ENCODE peak calls at places on chromosomes 1 and 21, in seven cellular contexts. R, P, K, F, B, V and X are unnamed samples. For H3K4me1, the result is how much of the 10 kb centered on the place peaks cover.

GRCh38 chr1:93575586-93576271 is 105.9 kb downstream of the BCAR3 start:
- DNase-seq in P (no peak), B (no peak), V (no peak), K (no peak), F (no peak), R (no peak), X (no peak)

GRCh38 chr1:113811353-113811887 is 856 bp downstream of the RSBN1 start:
- DNase-seq in K (peak), P (no peak), B (no peak), V (peak), F (peak), R (peak), X (no peak)

GRCh38 chr1:200975458-200975857 is 48.1 kb downstream of the KIF21B start:
- DNase-seq in F (no peak), P (no peak), B (no peak), R (no peak), K (no peak), V (no peak), X (no peak)

GRCh38 chr1:119279441-119280415 is 88.9 kb upstream of the HAO2 start:
- DNase-seq in P (no peak), F (no peak), R (no peak), K (no peak), V (no peak), B (no peak), X (no peak)

GRCh38 chr1:93846929-93847810 is 31.8 kb downstream of the DNTTIP2 start:
- DNase-seq in F (peak), V (peak), B (peak), R (peak), P (peak), K (peak), X (peak)

GRCh38 chr1:87915771-87916170 is 587.1 kb downstream of the LMO4 start:
- DNase-seq in B (no peak), R (no peak), F (no peak), K (no peak), V (no peak), P (no peak), X (no peak)

GRCh38 chr1:34166191-34167090 is 1.4 kb upstream of the CSMD2 start:
- DNase-seq in F (no peak), K (no peak), P (peak), B (no peak), R (peak), V (no peak), X (no peak)

GRCh38 chr1:203592156-203592555 is 34.5 kb upstream of the ATP2B4 start:
- DNase-seq in K (no peak), P (no peak), F (peak), R (no peak), B (no peak), V (no peak), X (peak)

GRCh38 chr1:114388432-114389003 is 122.5 kb downstream of the TRIM33 start:
- DNase-seq in P (no peak), R (no peak), K (no peak), B (no peak), V (no peak), F (no peak), X (no peak)

GRCh38 chr1:167221804-167222610 is 1.3 kb downstream of the POU2F1 start:
- DNase-seq in V (peak), K (no peak), B (peak), P (peak), R (peak), F (peak), X (peak)

GRCh38 chr21:8993284-8993942 is 1528.0 kb upstream of the TPTE start:
- DNase-seq in V (no peak), P (no peak), R (no peak), K (no peak), F (no peak), B (no peak), X (no peak)

GRCh38 chr1:171252482-171252881 is 4.2 kb downstream of the FMO1 start:
- DNase-seq in V (no peak), P (no peak), R (no peak), B (no peak), K (no peak), F (no peak), X (no peak)

GRCh38 chr1:66073357-66073756 is 280.7 kb downstream of the PDE4B start:
- DNase-seq in K (no peak), B (no peak), V (no peak), F (no peak), R (no peak), P (no peak), X (no peak)

GRCh38 chr1:6580119-6580587 is 359 bp downstream of the ZBTB48 start:
- DNase-seq in K (no peak), F (no peak), V (no peak), B (no peak), P (peak), R (no peak), X (no peak)

GRCh38 chr1:67586596-67586995 is 98.4 kb upstream of the GADD45A start:
- DNase-seq in B (no peak), R (no peak), V (no peak), P (no peak), F (no peak), K (no peak), X (no peak)

GRCh38 chr1:55527831-55528230 is 312.7 kb upstream of the USP24 start:
- DNase-seq in R (no peak), F (no peak), P (no peak), K (no peak), V (no peak), B (no peak), X (no peak)

GRCh38 chr1:209613351-209614150 is 30.0 kb downstream of the CAMK1G start:
- DNase-seq in R (no peak), F (no peak), B (peak), K (no peak), V (no peak), P (no peak), X (no peak)

GRCh38 chr1:7456683-7457082 is 314.4 kb upstream of the VAMP3 start:
- DNase-seq in K (no peak), R (no peak), F (no peak), V (no peak), B (no peak), P (no peak), X (no peak)

GRCh38 chr21:32566990-32567389 is 18.3 kb downstream of the TCP10L start:
- DNase-seq in P (no peak), V (no peak), R (no peak), B (no peak), K (no peak), F (no peak), X (no peak)

GRCh38 chr1:172960019-172960418 is 90.7 kb downstream of the TNFSF18 start:
- DNase-seq in R (no peak), B (no peak), V (no peak), P (no peak), F (no peak), K (no peak), X (no peak)

GRCh38 chr1:215568287-215568692 is 1.2 kb downstream of the KCTD3 start:
- DNase-seq in V (no peak), F (peak), K (no peak), R (no peak), P (no peak), B (no peak), X (no peak)

GRCh38 chr1:27602510-27603319 is 1.2 kb downstream of the AHDC1 start:
- DNase-seq in V (no peak), R (peak), K (no peak), F (no peak), B (peak), P (peak), X (peak)

GRCh38 chr1:14415396-14415795 is 183.1 kb upstream of the KAZN start:
- DNase-seq in B (no peak), K (no peak), F (no peak), V (no peak), P (no peak), R (no peak), X (no peak)

GRCh38 chr1:67524143-67525052 is 94.2 kb upstream of the SERBP1 start:
- DNase-seq in K (no peak), R (no peak), P (no peak), V (no peak), F (no peak), B (no peak), X (no peak)

GRCh38 chr1:220710333-220710732 is 20.2 kb downstream of the C1orf115 start:
- DNase-seq in V (no peak), B (no peak), K (peak), R (no peak), F (no peak), P (no peak), X (no peak)

GRCh38 chr1:222920169-222920568 is 105.3 kb downstream of the DISP1 start:
- DNase-seq in V (no peak), F (no peak), P (no peak), R (no peak), B (no peak), K (no peak), X (no peak)

GRCh38 chr1:53348491-53349368 is 20.9 kb upstream of the LRP8 start:
- DNase-seq in F (no peak), B (peak), R (no peak), K (peak), V (no peak), P (no peak), X (peak)

GRCh38 chr1:161258439-161259386 is at the start of gene PCP4L1:
- DNase-seq in B (peak), V (peak), R (peak), F (peak), P (peak), K (no peak), X (no peak)

GRCh38 chr1:176058686-176059085 is 148.4 kb downstream of the COP1 start:
- DNase-seq in V (no peak), F (peak), B (no peak), R (no peak), P (no peak), K (no peak), X (no peak)

GRCh38 chr1:168084396-168085231 is 52.1 kb downstream of the GPR161 start:
- DNase-seq in P (peak), B (peak), K (no peak), R (peak), V (peak), F (peak), X (no peak)

GRCh38 chr21:31795992-31796391 is 64.1 kb upstream of the SCAF4 start:
- DNase-seq in R (no peak), B (no peak), P (no peak), V (no peak), K (no peak), F (no peak), X (no peak)

GRCh38 chr1:47554901-47555300 is 117.1 kb downstream of the FOXD2 start:
- DNase-seq in K (no peak), R (no peak), P (no peak), B (no peak), V (no peak), F (no peak), X (no peak)

GRCh38 chr1:8586438-8586837 is 231.0 kb downstream of the RERE start:
- DNase-seq in P (no peak), B (no peak), V (no peak), R (no peak), K (no peak), F (no peak), X (no peak)

GRCh38 chr1:173017792-173018191 is 32.9 kb downstream of the TNFSF18 start:
- DNase-seq in F (no peak), K (no peak), B (no peak), R (no peak), V (no peak), P (no peak), X (no peak)

GRCh38 chr1:114597949-114598348 is 16.5 kb upstream of the BCAS2 start:
- DNase-seq in R (no peak), K (no peak), V (no peak), B (no peak), F (no peak), P (no peak), X (no peak)

GRCh38 chr1:70847013-70847412 is 200.6 kb downstream of the PTGER3 start:
- DNase-seq in V (no peak), F (no peak), R (no peak), B (no peak), K (no peak), P (no peak), X (no peak)

GRCh38 chr21:44958471-44959191 is 18.8 kb downstream of the SLX9 start:
- DNase-seq in F (peak), B (no peak), K (no peak), R (peak), V (no peak), P (peak), X (peak)

GRCh38 chr1:209815931-209816338 is 10.0 kb upstream of the IRF6 start:
- DNase-seq in B (no peak), P (no peak), V (no peak), K (no peak), F (no peak), R (no peak), X (peak)

GRCh38 chr1:178124115-178124514 is 30.2 kb downstream of the RASAL2 start:
- DNase-seq in P (no peak), K (no peak), R (no peak), V (no peak), F (no peak), B (no peak), X (no peak)

GRCh38 chr1:178126261-178126660 is 32.4 kb downstream of the RASAL2 start:
- DNase-seq in B (no peak), K (no peak), V (no peak), F (no peak), R (no peak), P (no peak), X (no peak)

GRCh38 chr1:178122283-178122682 is 28.4 kb downstream of the RASAL2 start:
- DNase-seq in R (no peak), V (no peak), K (no peak), P (no peak), F (no peak), B (no peak), X (no peak)

GRCh38 chr1:178127482-178127881 is 33.6 kb downstream of the RASAL2 start:
- DNase-seq in B (no peak), R (no peak), P (no peak), F (no peak), K (no peak), V (no peak), X (no peak)

GRCh38 chr1:178126790-178127189 is 32.9 kb downstream of the RASAL2 start:
- DNase-seq in P (no peak), V (no peak), B (no peak), F (peak), R (no peak), K (peak), X (no peak)
- H3K4me1 ChIP-seq in P (under half), V (under half), B (under half), F (under half), R (under half), K (under half), X (under half)

GRCh38 chr21:33936221-33937038 is 20.8 kb upstream of the ATP5PO start:
- DNase-seq in F (no peak), B (no peak), K (no peak), R (no peak), P (no peak), V (peak), X (no peak)
- H3K4me1 ChIP-seq in F (under half), B (under half), K (under half), R (under half), P (under half), V (half or more), X (under half)

GRCh38 chr1:205666372-205667166 is 13.7 kb downstream of the SLC45A3 start:
- DNase-seq in K (no peak), B (no peak), F (no peak), R (no peak), P (no peak), V (no peak), X (no peak)
- H3K4me1 ChIP-seq in K (under half), B (under half), F (under half), R (under half), P (under half), V (under half), X (under half)

GRCh38 chr1:237033061-237033460 is 8.9 kb upstream of the RYR2 start:
- DNase-seq in V (no peak), P (no peak), K (no peak), B (no peak), F (no peak), R (no peak), X (no peak)
- H3K4me1 ChIP-seq in V (under half), P (under half), K (under half), B (under half), F (under half), R (under half), X (under half)

GRCh38 chr1:108554682-108555081 is 5.2 kb upstream of the EEIG2 start:
- DNase-seq in B (no peak), K (no peak), V (no peak), F (no peak), P (no peak), R (no peak), X (no peak)
- H3K4me1 ChIP-seq in B (under half), K (under half), V (under half), F (under half), P (under half), R (under half), X (under half)

GRCh38 chr1:20483098-20483832 is 2.7 kb downstream of the CAMK2N1 start:
- DNase-seq in R (no peak), B (no peak), K (no peak), P (no peak), F (no peak), V (no peak), X (no peak)

GRCh38 chr1:20481643-20482498 is 4.1 kb downstream of the CAMK2N1 start:
- DNase-seq in F (no peak), K (no peak), V (no peak), R (no peak), P (no peak), B (peak), X (no peak)

GRCh38 chr1:20479840-20480239 is 6.2 kb downstream of the CAMK2N1 start:
- DNase-seq in F (no peak), P (no peak), K (no peak), V (no peak), B (peak), R (no peak), X (no peak)

GRCh38 chr1:20480261-20481157 is 5.5 kb downstream of the CAMK2N1 start:
- DNase-seq in B (peak), V (no peak), F (no peak), P (no peak), K (no peak), R (no peak), X (no peak)

DNA sequence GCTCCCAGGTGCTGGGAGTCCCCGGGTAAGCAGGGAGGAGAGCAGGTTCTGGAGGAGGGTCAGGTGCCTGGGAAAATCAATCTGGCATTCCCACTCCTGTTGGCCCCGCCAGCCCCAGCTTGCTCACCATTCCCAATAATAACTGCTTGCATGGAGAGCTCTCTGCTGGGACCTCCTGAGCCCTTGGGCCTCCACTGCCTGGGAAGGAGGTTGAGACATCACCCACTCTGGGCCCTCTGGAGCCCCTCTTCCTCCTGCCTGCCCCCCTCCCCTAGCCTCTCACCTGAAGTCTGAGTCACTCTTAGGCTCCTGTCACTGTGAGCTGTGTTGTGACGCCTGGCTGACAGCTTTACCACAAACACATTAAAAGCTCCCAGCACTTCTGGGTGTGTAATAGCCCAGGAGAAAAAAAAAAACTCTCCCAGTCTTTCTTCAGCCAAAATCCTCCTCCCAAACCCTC is 4.8 kb downstream of the CAMK2N1 start:
- DNase-seq in R (no peak), P (no peak), V (no peak), K (no peak), F (no peak), B (peak), X (no peak)
- H3K4me1 ChIP-seq in R (under half), P (under half), V (under half), K (half or more), F (under half), B (under half), X (under half)

GRCh38 chr1:92488832-92489231 is 2.1 kb upstream of the GFI1 start:
- DNase-seq in R (no peak), F (no peak), P (no peak), V (no peak), K (no peak), B (no peak), X (no peak)
- H3K4me1 ChIP-seq in R (under half), F (under half), P (under half), V (under half), K (under half), B (under half), X (under half)